ENCODE peak calls at places on chromosomes 1 and 21, in six cellular contexts. D is HCT116, C is esophagus squamous epithelium, X is lower lobe of right lung, U is PC-3, W is IMR-90. O is an unnamed sample. For H3K4me1, the result is how much of the 10 kb centered on the place peaks cover.

GRCh38 chr1:232899839-232900238 is 50.6 kb upstream of the NTPCR start:
- DNase-seq in C (no peak), D (no peak), W (no peak), X (no peak), U (no peak), O (no peak)

GRCh38 chr1:54743416-54743815 is 20.9 kb downstream of the PARS2 start:
- DNase-seq in W (no peak), U (no peak), D (no peak), C (no peak), X (no peak), O (no peak)

GRCh38 chr1:228354390-228355320 is 52.0 kb downstream of the TRIM11 start:
- DNase-seq in W (no peak), U (no peak), X (no peak), D (no peak), C (no peak), O (no peak)

GRCh38 chr1:209879539-209879938 is 51.8 kb downstream of the UTP25 start:
- DNase-seq in W (no peak), X (no peak), C (no peak), D (no peak), U (peak), O (no peak)

GRCh38 chr1:108817016-108817415 is 39.9 kb downstream of the AKNAD1 start:
- DNase-seq in C (no peak), U (no peak), D (no peak), W (peak), X (no peak), O (no peak)

GRCh38 chr1:228515200-228515834 is 28.1 kb downstream of the RNF187 start:
- DNase-seq in D (peak), X (no peak), W (peak), C (no peak), U (peak), O (no peak)

GRCh38 chr1:3614755-3615742 is 3.7 kb upstream of the MEGF6 start:
- DNase-seq in W (no peak), X (no peak), C (no peak), U (peak), D (no peak), O (no peak)

GRCh38 chr1:209650454-209650853 is 1.8 kb downstream of the LAMB3 start:
- DNase-seq in D (no peak), U (no peak), X (no peak), C (no peak), W (no peak), O (peak)

GRCh38 chr1:156419863-156420208 is 50.8 kb downstream of the RHBG start:
- DNase-seq in C (no peak), U (no peak), D (no peak), X (no peak), W (no peak), O (no peak)

GRCh38 chr1:162297208-162297607 is 79.4 kb downstream of the SPATA46 start:
- DNase-seq in W (no peak), X (no peak), U (no peak), D (no peak), C (no peak), O (no peak)

GRCh38 chr1:21301794-21302440 is 11.7 kb upstream of the ECE1 start:
- DNase-seq in W (no peak), X (no peak), C (no peak), U (no peak), D (no peak), O (no peak)

GRCh38 chr1:2949966-2950925 is 71.0 kb upstream of the ACTRT2 start:
- DNase-seq in X (no peak), W (no peak), D (no peak), U (no peak), C (no peak), O (no peak)

GRCh38 chr1:200837931-200838571 is 34.7 kb upstream of the GPR25 start:
- DNase-seq in X (no peak), W (peak), C (no peak), U (peak), D (peak), O (no peak)

GRCh38 chr1:41733021-41733420 is 185.7 kb downstream of the HIVEP3 start:
- DNase-seq in U (no peak), X (no peak), W (no peak), D (no peak), C (no peak), O (no peak)

GRCh38 chr21:45411810-45412206 is 6.8 kb downstream of the COL18A1 start:
- DNase-seq in U (no peak), W (no peak), C (no peak), D (no peak), X (no peak), O (peak)

GRCh38 chr1:39385067-39385988 is 106.1 kb upstream of the BMP8A start:
- DNase-seq in W (peak), X (no peak), C (no peak), U (no peak), D (no peak), O (no peak)

GRCh38 chr21:35853321-35853922 is 206.9 kb downstream of the SETD4 start:
- DNase-seq in U (no peak), W (peak), X (no peak), C (no peak), D (no peak), O (no peak)

GRCh38 chr21:35852820-35853219 is 207.5 kb downstream of the SETD4 start:
- DNase-seq in X (no peak), U (no peak), W (no peak), D (no peak), C (no peak), O (no peak)

GRCh38 chr21:35850029-35850428 is 210.3 kb downstream of the SETD4 start:
- DNase-seq in U (no peak), W (peak), X (no peak), C (no peak), D (no peak), O (no peak)

GRCh38 chr21:35850542-35851103 is 209.7 kb downstream of the SETD4 start:
- DNase-seq in U (no peak), D (no peak), X (no peak), C (no peak), W (no peak), O (no peak)

DNA sequence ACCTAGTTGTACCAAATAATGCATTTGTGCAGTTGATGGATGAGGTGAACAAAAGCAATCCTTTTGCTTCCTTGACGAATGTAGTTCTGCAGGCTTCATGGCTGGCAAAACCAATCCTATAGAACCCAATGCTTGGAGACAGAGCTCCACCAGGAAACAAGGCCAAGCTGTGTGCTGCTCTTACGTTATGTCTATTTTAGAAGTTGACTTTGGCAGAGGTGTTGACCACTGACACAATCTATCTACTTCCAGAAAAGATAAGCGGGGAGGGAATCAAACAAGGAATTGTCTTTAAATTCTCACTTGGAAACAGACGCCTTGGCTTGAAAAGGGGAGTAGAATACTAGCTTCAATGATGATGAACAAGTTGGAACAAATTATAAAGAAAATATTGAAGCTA is 211.2 kb downstream of the SETD4 start:
- DNase-seq in D (no peak), X (no peak), C (no peak), U (no peak), W (peak), O (no peak)
- TF ChIP-seq CTCF in D (no peak), X (no peak), C (no peak), U (no peak), W (no peak), O (no peak)

GRCh38 chr1:74549351-74549750 is 36.9 kb upstream of the LRRC53 start:
- DNase-seq in X (no peak), W (no peak), C (no peak), U (no peak), D (no peak), O (no peak)
- H3K4me3 ChIP-seq in X (no peak), W (no peak), C (no peak), U (no peak), D (no peak), O (no peak)

DNA sequence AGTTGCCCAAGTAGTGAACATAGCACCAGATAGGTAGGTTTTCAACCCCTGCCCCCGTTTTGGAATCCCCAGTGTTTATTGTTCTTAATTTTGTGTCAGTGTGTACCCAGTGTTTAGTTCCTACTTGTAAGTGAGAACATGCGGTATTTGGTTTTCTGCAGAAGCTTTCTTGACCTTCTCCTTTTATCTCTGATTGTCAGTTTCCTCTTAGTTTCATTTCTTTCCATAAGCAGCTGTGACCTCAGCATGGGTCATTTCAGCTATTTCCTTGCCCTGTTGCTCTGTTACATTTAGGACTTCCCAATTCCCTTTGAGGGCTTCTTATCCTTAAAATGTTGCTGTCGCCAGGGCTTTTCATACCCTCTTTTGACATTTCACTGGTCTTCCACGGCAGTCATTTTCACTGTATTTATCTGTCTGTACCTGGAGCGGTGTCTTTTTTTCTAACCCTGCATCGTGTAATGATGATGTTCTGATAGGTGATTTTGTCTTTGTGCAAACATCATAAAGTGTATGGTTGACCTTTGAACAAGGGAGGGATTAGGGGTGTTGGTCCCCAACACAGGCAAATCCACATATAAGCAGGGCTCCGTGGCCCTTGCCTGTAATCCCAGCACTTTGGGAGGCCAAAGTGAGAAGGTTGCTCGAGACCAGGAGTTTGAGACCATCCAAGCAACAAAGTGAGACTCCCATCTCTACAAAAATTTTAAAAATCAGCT is 15.0 kb downstream of the ITSN1 start:
- DNase-seq in C (no peak), W (peak), U (no peak), X (no peak), D (no peak), O (peak)
- H3K4me1 ChIP-seq in C (under half), W (under half), U (under half), X (under half), D (half or more), O (under half)

DNA sequence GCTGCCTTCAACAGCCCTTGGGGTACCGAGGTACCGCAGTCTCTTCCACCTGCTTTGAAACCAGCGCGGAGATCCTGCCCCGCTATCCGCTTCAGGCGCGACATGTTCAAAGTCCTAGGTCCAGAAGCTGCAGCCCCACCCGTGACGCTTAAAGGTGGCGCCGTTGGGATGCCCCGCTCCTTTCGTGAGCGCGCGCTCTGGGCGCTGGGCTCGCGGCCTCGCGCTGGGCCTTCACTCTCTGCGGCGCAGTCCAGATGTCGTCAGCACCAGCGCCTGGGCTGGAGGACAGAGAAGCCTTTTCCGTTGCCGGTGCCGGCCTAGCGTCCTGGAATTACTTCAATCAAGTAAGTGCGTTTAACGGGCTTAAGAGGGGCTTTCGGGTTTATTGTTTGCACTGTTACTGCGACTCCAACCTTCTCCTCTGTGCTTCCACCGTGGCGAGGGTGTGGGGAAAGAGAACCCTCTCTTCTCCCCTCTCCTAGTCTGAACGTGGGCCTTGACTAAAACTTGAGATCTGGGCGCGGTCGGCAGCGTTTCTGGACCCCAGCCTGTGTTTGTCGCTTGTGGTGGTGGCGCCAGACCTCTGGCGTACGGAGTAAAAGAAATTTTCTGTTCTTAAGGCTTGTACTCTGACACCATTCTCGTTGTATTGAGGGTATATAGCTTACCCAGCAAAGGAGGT is at the start of gene LRRC40:
- DNase-seq in C (peak), U (peak), D (peak), X (peak), W (peak), O (peak)
- TF ChIP-seq CTCF in C (no peak), U (peak), D (no peak), X (no peak), W (no peak), O (no peak)

DNA sequence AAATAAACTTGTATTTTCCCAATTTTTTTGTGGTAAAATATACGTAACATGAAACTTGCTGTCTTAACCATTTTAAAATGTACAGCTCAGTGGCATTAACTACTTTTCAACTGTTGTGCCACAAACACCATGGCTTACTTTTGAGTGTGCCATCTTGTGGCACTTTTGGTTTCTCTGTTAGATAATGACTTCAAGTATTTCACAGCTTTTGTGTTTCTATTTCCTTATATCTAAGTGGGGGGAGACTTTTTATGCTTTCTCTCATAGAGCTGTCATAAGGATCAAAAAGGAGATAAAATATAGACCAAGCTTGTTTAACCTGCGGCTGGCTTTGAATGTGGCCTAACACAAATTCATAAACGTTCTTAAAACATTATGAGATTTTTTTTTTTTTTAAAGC is 44.3 kb downstream of the CDC14A start:
- DNase-seq in X (no peak), C (no peak), D (no peak), U (no peak), W (no peak), O (no peak)
- H3K4me3 ChIP-seq in X (no peak), C (no peak), D (no peak), U (no peak), W (no peak), O (no peak)

GRCh38 chr1:15881961-15882360 is 34.5 kb downstream of the SPEN start:
- DNase-seq in X (no peak), C (no peak), U (no peak), W (no peak), D (no peak), O (no peak)
- H3K4me1 ChIP-seq in X (under half), C (under half), U (under half), W (under half), D (under half), O (under half)

GRCh38 chr1:117795190-117795589 is 134.2 kb downstream of the GDAP2 start:
- DNase-seq in X (no peak), D (no peak), W (peak), U (peak), C (no peak), O (no peak)
- TF ChIP-seq CTCF in X (no peak), D (no peak), W (peak), U (peak), C (no peak), O (no peak)

DNA sequence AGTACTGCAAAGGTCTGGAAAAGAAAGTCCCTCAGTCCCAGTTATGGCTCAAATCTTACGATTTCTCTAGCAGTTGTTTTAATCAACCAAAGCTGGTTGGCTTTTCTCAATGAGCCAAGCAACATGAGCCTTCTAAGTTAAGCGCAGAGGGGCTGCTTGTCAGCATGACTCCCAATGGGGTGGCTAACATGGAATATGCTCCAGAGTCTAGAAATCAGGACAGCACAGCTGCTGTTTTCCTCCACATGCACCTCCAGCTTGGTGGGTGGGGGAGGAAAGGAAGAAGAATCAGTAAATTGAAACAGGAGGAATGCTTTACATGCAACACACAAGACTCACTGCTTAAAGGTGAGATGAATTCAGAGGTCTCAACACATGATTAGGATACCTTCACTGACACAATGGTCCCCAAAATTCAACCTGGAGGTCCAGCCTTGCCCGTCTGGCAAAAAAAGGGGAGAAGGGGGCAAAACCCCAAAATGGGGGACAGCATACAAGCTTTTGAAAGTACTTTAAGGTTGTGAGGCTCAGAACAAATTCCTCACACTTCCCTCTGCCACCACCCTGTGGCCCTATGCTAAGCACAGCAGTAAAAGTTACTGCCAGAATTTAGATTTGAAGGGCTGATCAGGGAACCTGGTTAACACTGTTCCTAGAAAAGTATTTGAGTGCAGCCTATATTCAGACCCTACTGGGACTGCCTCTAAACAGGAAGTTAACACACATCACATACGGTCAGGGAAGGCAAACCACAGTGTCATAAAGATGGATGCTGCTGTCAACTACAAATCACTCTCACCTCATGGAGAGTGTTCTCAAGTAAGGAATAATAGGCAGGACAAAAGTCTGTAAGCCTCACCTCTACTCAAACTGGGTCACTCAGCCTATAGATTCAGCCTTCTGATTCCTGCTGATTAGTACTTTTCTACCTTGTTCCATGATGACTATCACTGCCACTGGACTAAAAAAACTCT is 2.6 kb downstream of the GATAD2B start:
- DNase-seq in W (peak), U (peak), C (no peak), X (no peak), D (no peak), O (no peak)
- H3K4me3 ChIP-seq in W (no peak), U (peak), C (peak), X (no peak), D (no peak), O (no peak)